ENCODE peak calls at places on chromosomes 12 and 14, in nine cellular contexts. One of them, this sample, is unnamed.

GRCh38 chr14:68677476-68677875 is 115.4 kb downstream of the ZFP36L1 start:
- DNase-seq in CD4-positive, alpha-beta T cell: no peak
- DNase-seq in neural crest cell: no peak
- DNase-seq in fibroblast of the aortic adventitia: no peak
- DNase-seq in stomach: no peak
- DNase-seq in lung: no peak
- DNase-seq in neural progenitor cell: no peak
- DNase-seq in left lung: no peak
- DNase-seq in HCT116: no peak
- DNase-seq in this sample: no peak

GRCh38 chr14:78022059-78022458 is 148.1 kb upstream of the NRXN3 start:
- DNase-seq in neural progenitor cell: peak
- DNase-seq in CD4-positive, alpha-beta T cell: no peak
- DNase-seq in stomach: peak
- DNase-seq in fibroblast of the aortic adventitia: peak
- DNase-seq in HCT116: peak
- DNase-seq in neural crest cell: peak
- DNase-seq in lung: peak
- DNase-seq in left lung: peak
- DNase-seq in this sample: peak

GRCh38 chr14:91055016-91055415 is 5.4 kb downstream of the RPS6KA5 start:
- DNase-seq in fibroblast of the aortic adventitia: no peak
- DNase-seq in lung: no peak
- DNase-seq in neural progenitor cell: no peak
- DNase-seq in left lung: no peak
- DNase-seq in CD4-positive, alpha-beta T cell: no peak
- DNase-seq in neural crest cell: no peak
- DNase-seq in stomach: no peak
- DNase-seq in HCT116: no peak
- DNase-seq in this sample: no peak

GRCh38 chr14:34732802-34733201 is 18.4 kb upstream of the CFL2 start:
- DNase-seq in lung: no peak
- DNase-seq in stomach: no peak
- DNase-seq in neural crest cell: no peak
- DNase-seq in left lung: no peak
- DNase-seq in neural progenitor cell: no peak
- DNase-seq in CD4-positive, alpha-beta T cell: no peak
- DNase-seq in fibroblast of the aortic adventitia: no peak
- DNase-seq in HCT116: no peak
- DNase-seq in this sample: no peak

GRCh38 chr14:100891051-100891450 is 12.5 kb downstream of the RTL1 start:
- DNase-seq in neural progenitor cell: no peak
- DNase-seq in CD4-positive, alpha-beta T cell: no peak
- DNase-seq in neural crest cell: no peak
- DNase-seq in stomach: peak
- DNase-seq in HCT116: no peak
- DNase-seq in lung: no peak
- DNase-seq in fibroblast of the aortic adventitia: no peak
- DNase-seq in left lung: peak
- DNase-seq in this sample: peak

GRCh38 chr12:97595423-97595822 is 132.8 kb downstream of the RMST start:
- DNase-seq in neural progenitor cell: no peak
- DNase-seq in fibroblast of the aortic adventitia: no peak
- DNase-seq in lung: no peak
- DNase-seq in HCT116: no peak
- DNase-seq in neural crest cell: no peak
- DNase-seq in CD4-positive, alpha-beta T cell: no peak
- DNase-seq in stomach: no peak
- DNase-seq in left lung: no peak
- DNase-seq in this sample: peak

GRCh38 chr12:27178723-27179398 is 65.2 kb upstream of the STK38L start:
- DNase-seq in HCT116: no peak
- DNase-seq in CD4-positive, alpha-beta T cell: no peak
- DNase-seq in stomach: no peak
- DNase-seq in fibroblast of the aortic adventitia: peak
- DNase-seq in lung: no peak
- DNase-seq in neural crest cell: no peak
- DNase-seq in left lung: no peak
- DNase-seq in neural progenitor cell: no peak
- DNase-seq in this sample: no peak

GRCh38 chr12:75603475-75603874 is 92.1 kb upstream of the KRR1 start:
- DNase-seq in lung: no peak
- DNase-seq in stomach: no peak
- DNase-seq in neural crest cell: no peak
- DNase-seq in CD4-positive, alpha-beta T cell: no peak
- DNase-seq in left lung: no peak
- DNase-seq in HCT116: no peak
- DNase-seq in neural progenitor cell: no peak
- DNase-seq in fibroblast of the aortic adventitia: peak
- DNase-seq in this sample: no peak

GRCh38 chr14:62301076-62301475 is 538.9 kb downstream of the SNAPC1 start:
- DNase-seq in neural crest cell: no peak
- DNase-seq in CD4-positive, alpha-beta T cell: no peak
- DNase-seq in stomach: no peak
- DNase-seq in neural progenitor cell: no peak
- DNase-seq in fibroblast of the aortic adventitia: no peak
- DNase-seq in lung: no peak
- DNase-seq in left lung: no peak
- DNase-seq in HCT116: no peak
- DNase-seq in this sample: no peak

GRCh38 chr14:75229923-75230792 is 48.5 kb upstream of the FOS start:
- DNase-seq in stomach: peak
- DNase-seq in fibroblast of the aortic adventitia: peak
- DNase-seq in CD4-positive, alpha-beta T cell: peak
- DNase-seq in neural progenitor cell: peak
- DNase-seq in HCT116: peak
- DNase-seq in neural crest cell: no peak
- DNase-seq in lung: no peak
- DNase-seq in left lung: no peak
- DNase-seq in this sample: no peak

GRCh38 chr14:32201196-32201815 is 539 bp upstream of the RNU6-7 start:
- DNase-seq in fibroblast of the aortic adventitia: peak
- DNase-seq in neural crest cell: peak
- DNase-seq in stomach: peak
- DNase-seq in CD4-positive, alpha-beta T cell: peak
- DNase-seq in lung: peak
- DNase-seq in left lung: peak
- DNase-seq in HCT116: no peak
- DNase-seq in neural progenitor cell: peak
- DNase-seq in this sample: peak

GRCh38 chr12:108583971-108584370 is 13.9 kb downstream of the TMEM119 start:
- DNase-seq in lung: no peak
- DNase-seq in stomach: no peak
- DNase-seq in fibroblast of the aortic adventitia: no peak
- DNase-seq in neural progenitor cell: peak
- DNase-seq in CD4-positive, alpha-beta T cell: no peak
- DNase-seq in HCT116: no peak
- DNase-seq in neural crest cell: no peak
- DNase-seq in left lung: no peak
- DNase-seq in this sample: peak

GRCh38 chr12:79451988-79452387 is 238.8 kb downstream of the PAWR start:
- DNase-seq in neural progenitor cell: no peak
- DNase-seq in stomach: peak
- DNase-seq in CD4-positive, alpha-beta T cell: no peak
- DNase-seq in left lung: peak
- DNase-seq in neural crest cell: no peak
- DNase-seq in fibroblast of the aortic adventitia: peak
- DNase-seq in lung: no peak
- DNase-seq in HCT116: no peak
- DNase-seq in this sample: peak

GRCh38 chr12:292186-292585 is 29.6 kb upstream of the SLC6A13 start:
- DNase-seq in neural progenitor cell: no peak
- DNase-seq in neural crest cell: no peak
- DNase-seq in stomach: no peak
- DNase-seq in left lung: no peak
- DNase-seq in HCT116: no peak
- DNase-seq in fibroblast of the aortic adventitia: no peak
- DNase-seq in lung: no peak
- DNase-seq in CD4-positive, alpha-beta T cell: no peak
- DNase-seq in this sample: no peak

GRCh38 chr12:116140559-116140958 is 136.9 kb downstream of the MED13L start:
- DNase-seq in CD4-positive, alpha-beta T cell: no peak
- DNase-seq in stomach: no peak
- DNase-seq in neural progenitor cell: no peak
- DNase-seq in neural crest cell: no peak
- DNase-seq in left lung: no peak
- DNase-seq in fibroblast of the aortic adventitia: peak
- DNase-seq in lung: no peak
- DNase-seq in HCT116: no peak
- DNase-seq in this sample: no peak
- TF ChIP-seq CTCF in CD4-positive, alpha-beta T cell: no peak
- TF ChIP-seq CTCF in stomach: no peak
- TF ChIP-seq CTCF in neural progenitor cell: no peak
- TF ChIP-seq CTCF in neural crest cell: no peak
- TF ChIP-seq CTCF in left lung: no peak
- TF ChIP-seq CTCF in fibroblast of the aortic adventitia: no peak
- TF ChIP-seq CTCF in lung: no peak
- TF ChIP-seq CTCF in HCT116: no peak
- TF ChIP-seq CTCF in this sample: no peak

GRCh38 chr12:14714437-14714836 is 18.0 kb upstream of the GUCY2C start:
- DNase-seq in lung: no peak
- DNase-seq in neural progenitor cell: no peak
- DNase-seq in left lung: no peak
- DNase-seq in CD4-positive, alpha-beta T cell: no peak
- DNase-seq in neural crest cell: no peak
- DNase-seq in HCT116: no peak
- DNase-seq in stomach: no peak
- DNase-seq in fibroblast of the aortic adventitia: no peak
- DNase-seq in this sample: no peak

GRCh38 chr12:14716848-14717444 is 20.5 kb upstream of the GUCY2C start:
- DNase-seq in left lung: no peak
- DNase-seq in fibroblast of the aortic adventitia: peak
- DNase-seq in HCT116: peak
- DNase-seq in CD4-positive, alpha-beta T cell: peak
- DNase-seq in stomach: peak
- DNase-seq in lung: peak
- DNase-seq in neural crest cell: peak
- DNase-seq in neural progenitor cell: peak
- DNase-seq in this sample: peak
- TF ChIP-seq CTCF in left lung: peak
- TF ChIP-seq CTCF in fibroblast of the aortic adventitia: peak
- TF ChIP-seq CTCF in HCT116: peak
- TF ChIP-seq CTCF in CD4-positive, alpha-beta T cell: peak
- TF ChIP-seq CTCF in stomach: peak
- TF ChIP-seq CTCF in lung: peak
- TF ChIP-seq CTCF in neural crest cell: peak
- TF ChIP-seq CTCF in neural progenitor cell: peak
- TF ChIP-seq CTCF in this sample: peak

DNA sequence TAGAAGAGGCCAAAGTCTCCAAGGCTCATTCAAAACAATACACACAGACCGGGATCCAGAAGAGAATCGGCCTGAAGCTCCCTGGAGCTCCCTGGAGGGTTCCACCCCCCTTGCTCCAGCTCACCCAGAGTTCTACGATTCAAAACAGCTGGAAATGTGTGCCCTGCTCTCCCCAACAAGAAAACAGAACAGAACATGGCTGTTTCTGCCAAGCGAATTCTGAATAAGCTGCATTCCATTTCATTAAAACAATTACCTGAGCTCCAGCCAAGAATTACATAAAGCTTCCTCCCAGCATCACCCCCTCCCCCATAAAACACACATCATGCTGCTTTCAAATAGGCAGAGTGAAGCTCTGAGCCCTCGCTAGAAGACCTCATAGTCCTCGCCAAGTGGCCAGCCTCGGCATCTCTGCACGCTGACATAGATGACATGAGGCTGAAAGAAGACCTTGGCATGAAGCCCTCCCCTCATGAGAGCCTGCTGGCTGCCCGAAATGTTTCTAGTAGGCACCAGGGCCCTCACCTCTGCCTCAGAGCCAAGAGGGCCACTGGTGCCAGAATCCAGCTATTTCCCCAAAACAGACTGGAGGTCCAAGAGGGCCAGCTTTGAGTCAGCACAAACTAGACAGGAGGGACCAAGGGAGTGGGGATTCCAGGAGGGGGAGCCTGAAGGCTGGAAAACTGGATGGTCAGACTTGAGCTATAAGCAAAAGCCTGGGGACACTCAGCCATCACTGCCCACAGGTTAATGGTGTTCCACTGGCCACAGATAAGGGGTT is 8.3 kb downstream of the PXN start:
- DNase-seq in neural crest cell: no peak
- DNase-seq in stomach: peak
- DNase-seq in fibroblast of the aortic adventitia: peak
- DNase-seq in left lung: no peak
- DNase-seq in lung: no peak
- DNase-seq in HCT116: no peak
- DNase-seq in neural progenitor cell: no peak
- DNase-seq in CD4-positive, alpha-beta T cell: no peak
- DNase-seq in this sample: no peak
- TF ChIP-seq CTCF in neural crest cell: no peak
- TF ChIP-seq CTCF in stomach: peak
- TF ChIP-seq CTCF in fibroblast of the aortic adventitia: peak
- TF ChIP-seq CTCF in left lung: no peak
- TF ChIP-seq CTCF in lung: no peak
- TF ChIP-seq CTCF in HCT116: no peak
- TF ChIP-seq CTCF in neural progenitor cell: no peak
- TF ChIP-seq CTCF in CD4-positive, alpha-beta T cell: no peak
- TF ChIP-seq CTCF in this sample: no peak

GRCh38 chr12:53047221-53048032 is 2.4 kb upstream of the TNS2 start:
- DNase-seq in neural crest cell: peak
- DNase-seq in HCT116: no peak
- DNase-seq in fibroblast of the aortic adventitia: peak
- DNase-seq in neural progenitor cell: peak
- DNase-seq in left lung: peak
- DNase-seq in lung: peak
- DNase-seq in stomach: peak
- DNase-seq in CD4-positive, alpha-beta T cell: peak
- DNase-seq in this sample: peak
- TF ChIP-seq CTCF in neural crest cell: peak
- TF ChIP-seq CTCF in HCT116: no peak
- TF ChIP-seq CTCF in fibroblast of the aortic adventitia: no peak
- TF ChIP-seq CTCF in neural progenitor cell: peak
- TF ChIP-seq CTCF in left lung: no peak
- TF ChIP-seq CTCF in lung: no peak
- TF ChIP-seq CTCF in stomach: no peak
- TF ChIP-seq CTCF in CD4-positive, alpha-beta T cell: no peak
- TF ChIP-seq CTCF in this sample: no peak

GRCh38 chr14:54722791-54723432 is 156.0 kb downstream of the SAMD4A start:
- DNase-seq in lung: no peak
- DNase-seq in fibroblast of the aortic adventitia: peak
- DNase-seq in neural crest cell: no peak
- DNase-seq in neural progenitor cell: peak
- DNase-seq in stomach: no peak
- DNase-seq in left lung: no peak
- DNase-seq in HCT116: no peak
- DNase-seq in CD4-positive, alpha-beta T cell: no peak
- DNase-seq in this sample: no peak
- TF ChIP-seq CTCF in lung: no peak
- TF ChIP-seq CTCF in fibroblast of the aortic adventitia: peak
- TF ChIP-seq CTCF in neural crest cell: peak
- TF ChIP-seq CTCF in neural progenitor cell: peak
- TF ChIP-seq CTCF in stomach: no peak
- TF ChIP-seq CTCF in left lung: no peak
- TF ChIP-seq CTCF in HCT116: peak
- TF ChIP-seq CTCF in CD4-positive, alpha-beta T cell: no peak
- TF ChIP-seq CTCF in this sample: no peak

This sample was measured in glutamatergic neuron.